ENCODE peak calls at places on chromosome 22, in seven cellular contexts. G is CD8-positive, alpha-beta T cell; H is activated CD8-positive, alpha-beta T cell treated with anti-CD3 and anti-CD28 coated beads for 36 hours; S is fibroblast of pulmonary artery; T is hepatocyte; D is transverse colon; M is AG10803. W is an unnamed sample.
A peak's percentile ranks its signal among the peaks of the same experiment; 100 is the strongest.

GRCh38 chr22:27135582-27135981 is 478.2 kb downstream of the MIAT start:
- DNase-seq in G (no peak), H (no peak), S (peak; percentile 75), T (no peak), D (no peak), M (peak; percentile 91), W (no peak)

GRCh38 chr22:16783930-16784354 is 41.3 kb downstream of the XKR3 start:
- DNase-seq in G (no peak), H (no peak), S (no peak), T (peak; percentile 3), D (no peak), M (no peak), W (no peak)

GRCh38 chr22:36329217-36330078 is 58.3 kb downstream of the MYH9 start:
- DNase-seq in G (peak; percentile 90), H (peak; percentile 95), S (peak; percentile 98), T (peak; percentile 78), D (peak; percentile 60), M (peak; percentile 97), W (no peak)

GRCh38 chr22:17401728-17402127 is 32.5 kb downstream of the CECR2 start:
- DNase-seq in G (no peak), H (no peak), S (no peak), T (no peak), D (no peak), M (no peak), W (no peak)

GRCh38 chr22:37558815-37559214 is 1.5 kb upstream of the CDC42EP1 start:
- DNase-seq in G (no peak), H (no peak), S (no peak), T (no peak), D (no peak), M (no peak), W (no peak)

GRCh38 chr22:24805790-24806662 is at the start of gene SGSM1:
- DNase-seq in G (peak; percentile 71), H (peak; percentile 85), S (peak; percentile 50), T (peak; percentile 94), D (peak; percentile 86), M (peak; percentile 18), W (peak; percentile 93)

GRCh38 chr22:20479612-20480196 is 15.9 kb downstream of the KLHL22 start:
- DNase-seq in G (no peak), H (no peak), S (peak; percentile 39), T (no peak), D (no peak), M (peak; percentile 13), W (no peak)

GRCh38 chr22:37457093-37457893 is 28.9 kb downstream of the MFNG start:
- DNase-seq in G (peak; percentile 80), H (peak; percentile 91), S (peak; percentile 65), T (peak; percentile 88), D (peak; percentile 84), M (peak; percentile 31), W (peak; percentile 87)

GRCh38 chr22:20033045-20033706 is 12.3 kb downstream of the TANGO2 start:
- DNase-seq in G (no peak), H (no peak), S (no peak), T (no peak), D (no peak), M (peak; percentile 15), W (no peak)

GRCh38 chr22:44429941-44430587 is 68.0 kb downstream of the RTL6 start:
- DNase-seq in G (no peak), H (no peak), S (no peak), T (no peak), D (no peak), M (no peak), W (no peak)

GRCh38 chr22:48893288-48894063 is 934.2 kb downstream of the BRD1 start:
- DNase-seq in G (no peak), H (no peak), S (no peak), T (no peak), D (no peak), M (no peak), W (no peak)
- TF ChIP-seq CTCF in G (no peak), H (no peak), S (no peak), T (no peak), D (no peak), M (no peak), W (no peak)

GRCh38 chr22:49515486-49515885 is 312.2 kb downstream of the BRD1 start:
- DNase-seq in G (no peak), H (no peak), S (no peak), T (peak; percentile 40), D (no peak), M (no peak), W (no peak)
- TF ChIP-seq CTCF in G (no peak), H (no peak), S (no peak), T (peak; percentile 28), D (no peak), M (no peak), W (no peak)

DNA sequence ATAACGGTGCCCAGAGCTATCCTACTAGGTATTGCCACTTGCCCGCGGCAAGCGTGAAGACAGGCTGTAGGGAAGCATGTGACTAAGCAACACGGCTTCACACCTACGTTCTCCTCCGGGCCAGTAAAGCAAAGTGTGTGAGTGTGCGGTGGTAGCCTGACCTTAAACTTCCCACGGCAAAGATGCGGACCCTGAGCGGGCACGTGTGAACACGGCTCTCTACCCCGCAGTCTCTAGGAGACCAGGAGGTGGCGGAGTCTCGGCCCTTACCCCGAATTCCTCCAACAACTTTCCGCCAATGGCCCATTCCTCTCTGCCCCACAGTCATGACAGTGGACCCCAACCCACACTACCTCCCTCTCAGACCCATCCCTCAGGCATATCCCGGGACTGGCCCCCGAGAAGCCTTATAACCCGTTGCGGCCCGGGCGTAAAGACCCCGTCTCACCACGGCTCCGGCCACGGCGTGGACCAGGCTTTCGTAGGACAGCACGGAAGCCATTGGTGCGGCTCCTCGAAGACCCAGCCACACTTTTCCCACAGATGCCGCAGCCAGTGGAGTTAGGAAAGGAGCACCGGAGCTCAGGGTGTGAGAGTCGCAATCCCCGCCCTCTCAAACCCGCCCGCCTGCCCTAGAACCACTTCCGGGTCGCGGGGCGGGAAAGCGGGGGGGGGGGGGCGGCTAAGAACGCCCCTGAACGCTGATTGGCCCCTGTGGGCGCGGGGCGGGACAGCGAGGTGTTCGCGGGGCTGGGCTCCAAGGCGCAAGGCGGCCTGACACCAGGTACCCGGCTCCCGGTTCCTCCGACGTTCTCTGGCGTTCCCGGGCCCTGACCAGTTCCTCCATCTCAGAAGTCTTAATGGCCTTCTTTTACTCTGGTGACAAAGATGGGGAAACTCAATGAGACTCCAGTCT is at the start of gene SLC25A17:
- DNase-seq in G (peak; percentile 86), H (peak; percentile 91), S (peak; percentile 77), T (peak; percentile 95), D (peak; percentile 93), M (peak; percentile 70), W (peak; percentile 97)
- TF ChIP-seq CTCF in G (no peak), H (peak; percentile 39), S (peak; percentile 53), T (peak; percentile 47), D (peak; percentile 49), M (peak; percentile 56), W (peak; percentile 26)

GRCh38 chr22:30326704-30327362 is at the start of gene TBC1D10A:
- DNase-seq in G (peak; percentile 95), H (peak; percentile 96), S (peak; percentile 87), T (peak; percentile 99), D (peak; percentile 96), M (peak; percentile 89), W (peak; percentile 100)

GRCh38 chr22:30325065-30325720 is 1.5 kb downstream of the TBC1D10A start:
- DNase-seq in G (no peak), H (no peak), S (peak; percentile 82), T (peak; percentile 91), D (peak; percentile 73), M (peak; percentile 87), W (no peak)

GRCh38 chr22:30325724-30326703 is 727 bp downstream of the TBC1D10A start:
- DNase-seq in G (no peak), H (no peak), S (no peak), T (peak; percentile 69), D (peak; percentile 62), M (no peak), W (peak; percentile 51)

GRCh38 chr22:30328466-30329049 is 1.8 kb upstream of the TBC1D10A start:
- DNase-seq in G (no peak), H (no peak), S (no peak), T (no peak), D (no peak), M (peak; percentile 52), W (no peak)

GRCh38 chr22:30327864-30328345 is 1.2 kb upstream of the TBC1D10A start:
- DNase-seq in G (no peak), H (no peak), S (no peak), T (peak; percentile 64), D (no peak), M (no peak), W (no peak)
- TF ChIP-seq CTCF in G (no peak), H (no peak), S (no peak), T (peak; percentile 24), D (no peak), M (no peak), W (no peak)

DNA sequence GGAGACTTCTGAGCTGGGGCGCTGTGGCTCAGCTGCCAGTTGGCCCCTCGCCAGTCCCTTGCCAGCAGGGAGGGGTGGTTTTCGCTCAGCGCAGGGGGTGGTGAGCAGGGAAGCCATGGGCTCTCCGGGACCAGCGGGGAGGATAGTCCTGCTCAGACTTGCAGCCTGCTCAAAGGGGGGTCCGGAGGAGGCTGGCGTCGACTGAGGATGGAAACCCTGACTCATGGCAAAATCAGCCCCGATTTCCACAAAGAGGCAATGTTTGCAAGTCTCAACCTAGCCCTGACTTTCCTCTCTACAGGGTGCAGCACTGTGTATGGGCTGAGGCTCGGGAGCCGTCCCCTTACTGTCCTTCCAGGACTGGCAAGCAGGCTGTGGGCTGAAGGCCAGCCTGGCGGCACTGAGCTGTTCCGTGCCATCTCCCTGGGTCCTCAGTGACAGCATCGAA is 35.1 kb downstream of the FBLN1 start:
- DNase-seq in G (no peak), H (no peak), S (peak; percentile 51), T (peak; percentile 63), D (peak; percentile 41), M (peak; percentile 85), W (no peak)
- TF ChIP-seq CTCF in G (no peak), H (no peak), S (no peak), T (no peak), D (no peak), M (no peak), W (no peak)

GRCh38 chr22:50581031-50581949 is 1.4 kb downstream of the CHKB start:
- DNase-seq in G (no peak), H (no peak), S (no peak), T (no peak), D (no peak), M (no peak), W (no peak)

GRCh38 chr22:50583294-50583865 is 731 bp upstream of the CHKB start:
- DNase-seq in G (no peak), H (no peak), S (no peak), T (no peak), D (no peak), M (no peak), W (no peak)

GRCh38 chr22:50581950-50582561 is 593 bp downstream of the CHKB start:
- DNase-seq in G (no peak), H (peak; percentile 55), S (peak; percentile 17), T (no peak), D (peak; percentile 41), M (peak; percentile 18), W (no peak)

GRCh38 chr22:50584106-50585096 is 1.8 kb upstream of the CHKB start:
- DNase-seq in G (no peak), H (no peak), S (no peak), T (no peak), D (no peak), M (no peak), W (no peak)

GRCh38 chr22:50582562-50583293 is at the start of gene CHKB:
- DNase-seq in G (peak; percentile 98), H (peak; percentile 99), S (peak; percentile 97), T (peak; percentile 99), D (peak; percentile 99), M (peak; percentile 97), W (peak; percentile 100)
- TF ChIP-seq CTCF in G (no peak), H (no peak), S (no peak), T (no peak), D (no peak), M (no peak), W (no peak)

W was measured in GM10248.